ENCODE peak calls at places on chromosome 20, in five cellular contexts. F is nephron progenitor cell; N is skeletal muscle cell; L is D341Med; I is CD8-positive, alpha-beta memory T cell. V is an unnamed sample.

GRCh38 chr20:53736757-53737403 is 143.2 kb upstream of the ZNF217 start:
- DNase-seq in F (no peak), N (no peak), L (peak), I (no peak), V (no peak)

GRCh38 chr20:63212792-63213191 is 3.1 kb downstream of the YTHDF1 start:
- DNase-seq in F (no peak), N (no peak), L (no peak), I (no peak), V (no peak)

GRCh38 chr20:45325367-45325766 is 17.3 kb upstream of the MATN4 start:
- DNase-seq in F (peak), N (no peak), L (no peak), I (no peak), V (peak)

GRCh38 chr20:14512856-14513255 is 175.4 kb upstream of the FLRT3 start:
- DNase-seq in F (no peak), N (no peak), L (no peak), I (no peak), V (no peak)

GRCh38 chr20:61748376-61748775 is 317.3 kb downstream of the TAF4 start:
- DNase-seq in F (no peak), N (peak), L (no peak), I (no peak), V (no peak)

GRCh38 chr20:45905505-45906079 is 6.4 kb downstream of the PLTP start:
- DNase-seq in F (no peak), N (no peak), L (no peak), I (no peak), V (no peak)

GRCh38 chr20:47847882-47848485 is 62.7 kb upstream of the SULF2 start:
- DNase-seq in F (no peak), N (no peak), L (no peak), I (no peak), V (no peak)

GRCh38 chr20:1302578-1303541 is 26.1 kb downstream of the SDCBP2 start:
- DNase-seq in F (no peak), N (no peak), L (no peak), I (no peak), V (no peak)

GRCh38 chr20:43925786-43926185 is 11.1 kb downstream of the TOX2 start:
- DNase-seq in F (no peak), N (no peak), L (no peak), I (no peak), V (no peak)

GRCh38 chr20:52060794-52061714 is 130.5 kb downstream of the ZFP64 start:
- DNase-seq in F (peak), N (no peak), L (no peak), I (no peak), V (peak)

GRCh38 chr20:41032243-41032642 is 3.6 kb downstream of the TOP1 start:
- DNase-seq in F (no peak), N (no peak), L (no peak), I (no peak), V (no peak)

GRCh38 chr20:35165221-35166185 is 6.4 kb upstream of the PROCR start:
- DNase-seq in F (no peak), N (no peak), L (no peak), I (no peak), V (no peak)

GRCh38 chr20:17807670-17808069 is 107.9 kb downstream of the BANF2 start:
- DNase-seq in F (no peak), N (no peak), L (no peak), I (no peak), V (no peak)

GRCh38 chr20:3156811-3157619 is 2.6 kb downstream of the FASTKD5 start:
- DNase-seq in F (no peak), N (no peak), L (no peak), I (no peak), V (no peak)